ENCODE peak calls at places on chromosomes 3 and 15, in ten cellular contexts. One of them, this sample, is unnamed.

GRCh38 chr3:13389378-13389777 is 30.7 kb downstream of the NUP210 start:
- DNase-seq in lung: no peak
- DNase-seq in cardiac muscle cell: no peak
- DNase-seq in stimulated activated effector memory CD8-positive, alpha-beta T cell treated with anti-CD3 and anti-CD28 coated beads, Interleukin-12 subunit alpha, Interleukin-12 subunit beta, amount 100 ng/mL, for 72 hours: no peak
- DNase-seq in mammary epithelial cell: no peak
- DNase-seq in lower leg skin: no peak
- DNase-seq in activated T-cell treated with anti-CD3 and anti-CD28 coated beads, Interleukin-2, amount 50 U/mL, for 1 hour: no peak
- DNase-seq in body of pancreas: no peak
- DNase-seq in lower lobe of right lung: no peak
- DNase-seq in H4: no peak
- DNase-seq in this sample: no peak

GRCh38 chr3:14146381-14147062 is 21.7 kb downstream of the TMEM43 start:
- DNase-seq in lung: no peak
- DNase-seq in cardiac muscle cell: no peak
- DNase-seq in stimulated activated effector memory CD8-positive, alpha-beta T cell treated with anti-CD3 and anti-CD28 coated beads, Interleukin-12 subunit alpha, Interleukin-12 subunit beta, amount 100 ng/mL, for 72 hours: no peak
- DNase-seq in mammary epithelial cell: no peak
- DNase-seq in lower leg skin: no peak
- DNase-seq in activated T-cell treated with anti-CD3 and anti-CD28 coated beads, Interleukin-2, amount 50 U/mL, for 1 hour: no peak
- DNase-seq in body of pancreas: no peak
- DNase-seq in lower lobe of right lung: no peak
- DNase-seq in H4: no peak
- DNase-seq in this sample: no peak

GRCh38 chr3:184344579-184345350 is 7.4 kb downstream of the FAM131A start:
- DNase-seq in lung: no peak
- DNase-seq in cardiac muscle cell: no peak
- DNase-seq in stimulated activated effector memory CD8-positive, alpha-beta T cell treated with anti-CD3 and anti-CD28 coated beads, Interleukin-12 subunit alpha, Interleukin-12 subunit beta, amount 100 ng/mL, for 72 hours: no peak
- DNase-seq in mammary epithelial cell: no peak
- DNase-seq in lower leg skin: no peak
- DNase-seq in activated T-cell treated with anti-CD3 and anti-CD28 coated beads, Interleukin-2, amount 50 U/mL, for 1 hour: no peak
- DNase-seq in body of pancreas: no peak
- DNase-seq in lower lobe of right lung: no peak
- DNase-seq in H4: no peak
- DNase-seq in this sample: no peak

GRCh38 chr3:87268646-87269211 is 7.7 kb downstream of the POU1F1 start:
- DNase-seq in lung: no peak
- DNase-seq in cardiac muscle cell: peak
- DNase-seq in stimulated activated effector memory CD8-positive, alpha-beta T cell treated with anti-CD3 and anti-CD28 coated beads, Interleukin-12 subunit alpha, Interleukin-12 subunit beta, amount 100 ng/mL, for 72 hours: no peak
- DNase-seq in mammary epithelial cell: no peak
- DNase-seq in lower leg skin: no peak
- DNase-seq in activated T-cell treated with anti-CD3 and anti-CD28 coated beads, Interleukin-2, amount 50 U/mL, for 1 hour: no peak
- DNase-seq in body of pancreas: no peak
- DNase-seq in lower lobe of right lung: no peak
- DNase-seq in H4: peak
- DNase-seq in this sample: no peak

GRCh38 chr15:77386626-77387025 is 33.3 kb downstream of the PEAK1 start:
- DNase-seq in lung: no peak
- DNase-seq in cardiac muscle cell: no peak
- DNase-seq in stimulated activated effector memory CD8-positive, alpha-beta T cell treated with anti-CD3 and anti-CD28 coated beads, Interleukin-12 subunit alpha, Interleukin-12 subunit beta, amount 100 ng/mL, for 72 hours: no peak
- DNase-seq in mammary epithelial cell: no peak
- DNase-seq in lower leg skin: no peak
- DNase-seq in activated T-cell treated with anti-CD3 and anti-CD28 coated beads, Interleukin-2, amount 50 U/mL, for 1 hour: no peak
- DNase-seq in body of pancreas: no peak
- DNase-seq in lower lobe of right lung: no peak
- DNase-seq in H4: no peak
- DNase-seq in this sample: no peak

GRCh38 chr15:99704444-99704838 is 28.8 kb downstream of the LYSMD4 start:
- DNase-seq in lung: no peak
- DNase-seq in cardiac muscle cell: peak
- DNase-seq in stimulated activated effector memory CD8-positive, alpha-beta T cell treated with anti-CD3 and anti-CD28 coated beads, Interleukin-12 subunit alpha, Interleukin-12 subunit beta, amount 100 ng/mL, for 72 hours: peak
- DNase-seq in mammary epithelial cell: peak
- DNase-seq in lower leg skin: peak
- DNase-seq in activated T-cell treated with anti-CD3 and anti-CD28 coated beads, Interleukin-2, amount 50 U/mL, for 1 hour: no peak
- DNase-seq in body of pancreas: peak
- DNase-seq in lower lobe of right lung: no peak
- DNase-seq in H4: peak
- DNase-seq in this sample: no peak

GRCh38 chr3:188796122-188796631 is 375.6 kb upstream of the TPRG1 start:
- DNase-seq in lung: no peak
- DNase-seq in cardiac muscle cell: peak
- DNase-seq in stimulated activated effector memory CD8-positive, alpha-beta T cell treated with anti-CD3 and anti-CD28 coated beads, Interleukin-12 subunit alpha, Interleukin-12 subunit beta, amount 100 ng/mL, for 72 hours: no peak
- DNase-seq in mammary epithelial cell: peak
- DNase-seq in lower leg skin: no peak
- DNase-seq in activated T-cell treated with anti-CD3 and anti-CD28 coated beads, Interleukin-2, amount 50 U/mL, for 1 hour: no peak
- DNase-seq in body of pancreas: no peak
- DNase-seq in lower lobe of right lung: no peak
- DNase-seq in H4: no peak
- DNase-seq in this sample: no peak

GRCh38 chr3:123773681-123774431 is 110.3 kb downstream of the MYLK start:
- DNase-seq in lung: peak
- DNase-seq in cardiac muscle cell: peak
- DNase-seq in stimulated activated effector memory CD8-positive, alpha-beta T cell treated with anti-CD3 and anti-CD28 coated beads, Interleukin-12 subunit alpha, Interleukin-12 subunit beta, amount 100 ng/mL, for 72 hours: no peak
- DNase-seq in mammary epithelial cell: no peak
- DNase-seq in lower leg skin: peak
- DNase-seq in activated T-cell treated with anti-CD3 and anti-CD28 coated beads, Interleukin-2, amount 50 U/mL, for 1 hour: no peak
- DNase-seq in body of pancreas: no peak
- DNase-seq in lower lobe of right lung: no peak
- DNase-seq in H4: peak
- DNase-seq in this sample: no peak

GRCh38 chr3:168338176-168338575 is 242.5 kb upstream of the GOLIM4 start:
- DNase-seq in lung: no peak
- DNase-seq in cardiac muscle cell: no peak
- DNase-seq in stimulated activated effector memory CD8-positive, alpha-beta T cell treated with anti-CD3 and anti-CD28 coated beads, Interleukin-12 subunit alpha, Interleukin-12 subunit beta, amount 100 ng/mL, for 72 hours: no peak
- DNase-seq in mammary epithelial cell: no peak
- DNase-seq in lower leg skin: no peak
- DNase-seq in activated T-cell treated with anti-CD3 and anti-CD28 coated beads, Interleukin-2, amount 50 U/mL, for 1 hour: no peak
- DNase-seq in body of pancreas: no peak
- DNase-seq in lower lobe of right lung: no peak
- DNase-seq in H4: no peak
- DNase-seq in this sample: no peak

GRCh38 chr3:8421711-8422110 is 79.9 kb upstream of the LMCD1 start:
- DNase-seq in lung: no peak
- DNase-seq in cardiac muscle cell: no peak
- DNase-seq in stimulated activated effector memory CD8-positive, alpha-beta T cell treated with anti-CD3 and anti-CD28 coated beads, Interleukin-12 subunit alpha, Interleukin-12 subunit beta, amount 100 ng/mL, for 72 hours: no peak
- DNase-seq in mammary epithelial cell: no peak
- DNase-seq in lower leg skin: no peak
- DNase-seq in activated T-cell treated with anti-CD3 and anti-CD28 coated beads, Interleukin-2, amount 50 U/mL, for 1 hour: no peak
- DNase-seq in body of pancreas: no peak
- DNase-seq in lower lobe of right lung: no peak
- DNase-seq in H4: no peak
- DNase-seq in this sample: no peak

This sample was measured in ureter.